ENCODE peak calls at places on chromosomes 16 and 17, in ten cellular contexts. V, J, G, S, T, B, C, D, I and Q are unnamed samples.

GRCh38 chr17:1455748-1456599 is at the start of gene CRK:
- DNase-seq in C (peak; percentile 87), G (peak; percentile 99), S (peak; percentile 96), T (peak; percentile 76), B (peak; percentile 93), J (peak; percentile 94), D (peak; percentile 96), I (peak; percentile 85), V (peak; percentile 73), Q (peak; percentile 98)

GRCh38 chr17:38449364-38449763 is 21.1 kb downstream of the ARHGAP23 start:
- DNase-seq in V (no peak), I (no peak), J (no peak), T (peak; percentile 54), B (no peak), C (peak; percentile 66), G (no peak), D (no peak), S (no peak), Q (no peak)

GRCh38 chr16:73023752-73024570 is 24.0 kb downstream of the ZFHX3 start:
- DNase-seq in D (no peak), C (no peak), V (no peak), J (no peak), G (no peak), B (no peak), T (no peak), S (no peak), I (no peak), Q (no peak)

GRCh38 chr17:44768505-44769142 is 9.8 kb downstream of the ADAM11 start:
- DNase-seq in G (no peak), C (no peak), V (no peak), S (no peak), J (no peak), I (no peak), B (no peak), T (no peak), D (no peak), Q (no peak)

GRCh38 chr16:22313141-22313781 is 16.1 kb downstream of the POLR3E start:
- DNase-seq in I (no peak), J (no peak), B (no peak), T (no peak), D (no peak), V (no peak), S (no peak), G (no peak), C (no peak), Q (no peak)

GRCh38 chr16:10001258-10001785 is 180.9 kb downstream of the GRIN2A start:
- DNase-seq in C (no peak), G (no peak), I (no peak), D (no peak), T (no peak), J (no peak), V (no peak), S (no peak), B (no peak), Q (no peak)

GRCh38 chr16:71746442-71747046 is 22.0 kb upstream of the PHLPP2 start:
- DNase-seq in G (no peak), J (no peak), V (no peak), B (peak; percentile 52), S (no peak), D (no peak), C (peak; percentile 30), I (peak; percentile 26), T (peak; percentile 18), Q (no peak)

GRCh38 chr16:49127103-49127502 is 154.5 kb downstream of the CBLN1 start:
- DNase-seq in T (no peak), D (no peak), V (no peak), S (no peak), I (no peak), B (no peak), J (no peak), G (no peak), C (no peak), Q (no peak)

DNA sequence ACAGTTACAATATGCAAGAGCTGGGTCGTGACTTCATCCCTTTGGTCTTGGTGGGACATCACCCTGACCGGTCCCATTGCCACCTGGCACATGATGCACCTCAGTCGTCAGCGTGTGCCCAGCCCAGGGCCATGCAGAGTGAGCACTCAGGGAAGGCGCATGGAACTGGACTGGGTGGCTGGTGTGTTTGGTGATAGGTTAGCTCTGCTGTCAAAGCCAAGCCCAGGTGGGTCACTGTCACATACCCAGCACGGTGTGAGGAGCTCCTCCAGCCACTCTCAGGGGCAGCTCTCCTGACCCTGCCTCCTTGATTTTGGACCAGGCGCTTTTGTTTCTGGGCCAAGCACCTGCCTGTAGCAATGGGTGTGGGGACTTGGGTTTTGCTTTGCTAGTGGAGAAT is 180.9 kb downstream of the RAB11FIP4 start:
- DNase-seq in J (no peak), D (no peak), B (no peak), G (no peak), T (no peak), S (no peak), V (no peak), C (no peak), I (no peak), Q (no peak)
- H3K27ac ChIP-seq in J (peak overlapping the region; percentile 80), D (peak overlapping the region; percentile 80), B (peak overlapping the region; percentile 77), G (no peak overlapping the region), T (peak overlapping the region; percentile 1), S (peak overlapping the region; percentile 76), V (peak overlapping the region; percentile 86), C (peak overlapping the region; percentile 84), I (no peak overlapping the region), Q (no peak overlapping the region)

DNA sequence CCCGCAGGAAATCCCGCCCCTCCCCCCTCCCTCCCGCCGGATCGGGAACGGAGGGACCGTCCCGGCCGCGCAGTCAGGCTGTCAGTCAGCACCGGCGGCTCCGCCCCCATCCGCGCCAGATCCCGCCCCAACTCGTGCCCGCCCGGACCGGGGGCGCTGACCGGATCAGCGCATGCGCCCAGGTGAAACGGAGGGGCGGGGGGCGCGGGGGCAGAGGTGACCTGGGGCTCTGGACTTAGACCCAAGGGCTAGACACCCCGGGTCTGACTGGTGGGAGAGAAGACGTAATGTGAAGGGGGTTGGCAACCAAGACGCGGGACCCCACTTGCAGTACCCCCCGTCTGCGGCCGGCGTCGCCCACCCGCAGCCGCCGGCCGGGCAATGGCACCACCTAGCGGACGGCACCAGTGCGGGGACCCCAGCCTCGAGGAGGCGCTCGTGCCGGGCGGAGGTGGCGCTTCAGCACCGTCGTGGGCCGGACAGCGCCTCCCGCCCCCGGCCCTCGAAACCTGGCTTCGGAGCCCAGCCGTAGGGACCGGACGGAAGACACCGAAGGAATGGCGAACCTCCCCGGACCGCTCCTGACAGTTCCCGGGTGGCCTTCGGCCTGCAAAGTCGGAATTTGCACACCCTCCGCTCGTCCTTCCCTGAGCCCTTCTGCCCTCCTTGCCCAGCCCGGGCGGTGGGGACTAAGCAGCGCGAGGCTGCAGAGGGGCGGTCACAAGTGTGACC is at the start of gene CASKIN2:
- DNase-seq in I (peak; percentile 88), G (peak; percentile 41), J (peak; percentile 97), D (peak; percentile 97), S (peak; percentile 98), B (peak; percentile 86), C (peak; percentile 82), T (peak; percentile 65), V (peak; percentile 79), Q (peak; percentile 96)
- H3K4me1 ChIP-seq in I (peaks cover 60% of the 10 kb centered on the region), G (peaks cover 30% of the 10 kb centered on the region), J (peaks cover 22% of the 10 kb centered on the region), D (peaks cover 35% of the 10 kb centered on the region), S (peaks cover 54% of the 10 kb centered on the region), B (peaks cover 10% of the 10 kb centered on the region), C (peaks cover 3% of the 10 kb centered on the region), T (peaks cover 24% of the 10 kb centered on the region), V (peaks cover 54% of the 10 kb centered on the region), Q (peaks cover 50% of the 10 kb centered on the region)

DNA sequence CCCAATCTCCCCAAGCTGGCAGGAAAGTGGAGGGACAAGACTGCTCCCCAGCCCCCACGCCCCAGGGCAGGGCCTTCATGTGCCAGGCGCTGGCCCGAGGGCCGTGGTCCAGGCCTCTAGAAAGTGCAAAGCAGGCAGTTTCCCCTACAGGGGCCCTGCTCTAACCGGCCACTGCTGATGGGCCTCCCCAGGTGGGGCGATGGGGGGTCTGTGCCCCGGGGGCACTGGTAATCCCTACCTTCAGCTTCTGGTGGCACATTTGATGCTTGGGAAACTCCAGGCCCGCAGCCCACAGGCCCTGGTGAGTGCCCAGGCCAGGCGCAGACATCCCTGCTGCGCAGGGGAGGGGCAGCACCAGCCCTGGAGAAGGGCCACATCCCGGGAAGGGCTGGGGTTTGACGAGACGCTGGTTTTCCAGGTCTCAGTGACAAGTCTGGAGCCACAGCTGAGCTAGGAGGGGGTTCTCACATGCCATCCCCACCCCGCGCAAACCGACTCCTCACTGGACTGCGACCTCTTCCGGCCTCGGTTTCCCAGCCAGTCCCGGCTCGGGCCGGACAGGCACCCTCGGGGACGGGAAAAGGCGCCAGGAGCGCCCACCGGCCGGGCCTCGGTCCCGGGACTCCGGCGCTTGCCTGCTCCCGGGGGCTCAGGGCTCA is 1.6 kb downstream of the DOC2B start:
- DNase-seq in J (no peak), G (no peak), T (no peak), I (no peak), B (no peak), S (no peak), C (no peak), V (no peak), D (no peak), Q (no peak)
- H3K4me3 ChIP-seq in J (peak overlapping the region; percentile 18), G (no peak overlapping the region), T (no peak overlapping the region), I (peak overlapping the region; percentile 46), B (no peak overlapping the region), S (peak overlapping the region; percentile 56), C (no peak overlapping the region), V (peak overlapping the region; percentile 53), D (peak overlapping the region; percentile 69), Q (peak overlapping the region; percentile 21)

GRCh38 chr16:77993111-77993571 is 29.2 kb upstream of the CLEC3A start:
- DNase-seq in B (peak; percentile 65), T (peak; percentile 70), V (no peak), I (no peak), D (no peak), C (peak; percentile 76), J (peak; percentile 19), G (no peak), S (no peak), Q (no peak)

GRCh38 chr16:77998350-77999023 is 23.9 kb upstream of the CLEC3A start:
- DNase-seq in B (no peak), T (no peak), I (no peak), C (no peak), D (no peak), G (no peak), S (no peak), J (no peak), V (no peak), Q (no peak)

GRCh38 chr16:77991701-77992100 is 30.6 kb upstream of the CLEC3A start:
- DNase-seq in D (no peak), V (no peak), C (no peak), B (no peak), J (no peak), I (no peak), T (no peak), S (no peak), G (no peak), Q (no peak)

GRCh38 chr16:77993586-77993985 is 28.8 kb upstream of the CLEC3A start:
- DNase-seq in T (peak; percentile 30), V (no peak), C (peak; percentile 48), S (no peak), B (peak; percentile 35), G (no peak), D (no peak), J (peak; percentile 22), I (no peak), Q (no peak)

DNA sequence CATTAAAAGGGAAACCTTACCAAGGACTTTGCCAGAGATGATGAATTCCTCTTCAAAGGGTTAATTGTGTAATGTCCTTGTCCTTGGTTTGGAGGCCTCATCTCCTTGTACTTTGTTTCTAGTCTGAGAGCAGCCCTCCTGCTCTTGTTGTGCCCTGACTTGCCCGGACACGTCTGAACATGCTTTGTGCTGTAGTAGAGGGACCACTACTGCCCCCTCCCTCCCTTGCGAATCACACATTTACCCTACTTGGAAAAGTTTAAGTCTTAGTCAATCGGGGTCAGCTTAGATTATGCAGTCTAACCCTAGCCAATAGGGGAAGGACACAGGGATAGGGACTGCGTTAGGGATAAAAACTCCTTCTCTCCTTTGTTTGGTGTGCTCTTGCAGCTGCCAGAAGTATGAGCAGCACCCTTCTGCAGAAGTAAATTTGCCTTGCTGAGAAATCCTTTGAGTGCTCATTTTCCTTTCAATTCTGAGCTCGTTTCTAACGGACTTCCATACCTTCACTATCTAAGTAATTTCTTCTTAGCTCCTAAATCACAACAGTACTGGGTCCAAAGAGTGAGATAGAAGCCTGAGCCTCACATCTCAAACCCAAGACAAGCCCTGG is 26.4 kb upstream of the CLEC3A start:
- DNase-seq in B (no peak), D (no peak), I (no peak), C (no peak), T (no peak), V (no peak), J (no peak), S (no peak), G (no peak), Q (no peak)
- H3K27ac ChIP-seq in B (no peak overlapping the region), D (no peak overlapping the region), I (no peak overlapping the region), C (no peak overlapping the region), T (no peak overlapping the region), V (no peak overlapping the region), J (no peak overlapping the region), S (no peak overlapping the region), G (no peak overlapping the region), Q (no peak overlapping the region)